ENCODE peak calls at places on chromosomes 1 and 21, in six cellular contexts. U is AG04450, A is HFF-Myc, B is T47D, X is GM03348, S is NCI-H187 treated with DMSO at 0.1 percent for 48 hours. Q is an unnamed sample.

GRCh38 chr1:174968750-174969244 is 30.9 kb upstream of the CACYBP start:
- DNase-seq in X (peak; percentile 48), A (no peak), U (no peak), B (peak; percentile 16), S (no peak), Q (peak; percentile 63)

GRCh38 chr21:44800971-44801467 is 601 bp downstream of the UBE2G2 start:
- DNase-seq in U (no peak), B (peak; percentile 71), X (peak; percentile 47), S (no peak), A (no peak), Q (peak; percentile 32)

GRCh38 chr1:212470059-212470458 is 37.3 kb downstream of the NENF start:
- DNase-seq in S (no peak), A (peak; percentile 62), X (peak; percentile 94), B (peak; percentile 73), U (peak; percentile 96), Q (peak; percentile 97)

GRCh38 chr1:112702420-112703261 is 4.3 kb downstream of the RHOC start:
- DNase-seq in A (no peak), B (no peak), X (no peak), S (no peak), U (no peak), Q (no peak)

GRCh38 chr1:62991152-62991551 is 207.2 kb downstream of the ATG4C start:
- DNase-seq in U (no peak), S (no peak), B (no peak), X (no peak), A (no peak), Q (no peak)

GRCh38 chr1:59502009-59502691 is 205.3 kb downstream of the FGGY start:
- DNase-seq in B (no peak), A (no peak), S (no peak), X (no peak), U (no peak), Q (peak; percentile 30)

GRCh38 chr21:32207096-32207716 is 71.6 kb downstream of the MIS18A start:
- DNase-seq in S (no peak), X (no peak), B (no peak), U (no peak), A (no peak), Q (no peak)

GRCh38 chr1:74620242-74620641 is 53.4 kb downstream of the ERICH3 start:
- DNase-seq in S (no peak), A (no peak), B (no peak), U (no peak), X (no peak), Q (no peak)

GRCh38 chr1:116345830-116346229 is 27.2 kb upstream of the ATP1A1 start:
- DNase-seq in X (no peak), S (peak; percentile 16), U (no peak), A (no peak), B (no peak), Q (no peak)

GRCh38 chr1:212261361-212261929 is 23.8 kb upstream of the PPP2R5A start:
- DNase-seq in U (no peak), S (no peak), B (no peak), A (no peak), X (no peak), Q (no peak)

GRCh38 chr1:200337831-200338230 is 72.0 kb downstream of the ZNF281 start:
- DNase-seq in A (no peak), U (no peak), X (no peak), B (no peak), S (no peak), Q (no peak)

GRCh38 chr1:214573386-214574358 is 22.3 kb upstream of the PTPN14 start:
- DNase-seq in B (peak; percentile 59), A (no peak), S (no peak), X (no peak), U (no peak), Q (peak; percentile 52)

GRCh38 chr1:10471411-10472219 is 714 bp downstream of the DFFA start:
- DNase-seq in X (no peak), A (no peak), B (no peak), S (no peak), U (no peak), Q (peak; percentile 45)

GRCh38 chr1:242017580-242018233 is 18.8 kb upstream of the MAP1LC3C start:
- DNase-seq in A (peak; percentile 27), U (no peak), B (peak; percentile 79), S (no peak), X (peak; percentile 87), Q (peak; percentile 54)

GRCh38 chr1:11180342-11180744 is 8.8 kb upstream of the ANGPTL7 start:
- DNase-seq in U (no peak), S (no peak), X (peak; percentile 68), B (no peak), A (peak; percentile 35), Q (peak; percentile 82)

GRCh38 chr1:47442844-47443529 is 5.1 kb downstream of the FOXD2 start:
- DNase-seq in U (no peak), B (no peak), X (no peak), A (no peak), S (no peak), Q (no peak)

GRCh38 chr1:11680270-11681070 is 478 bp downstream of the MAD2L2 start:
- DNase-seq in B (no peak), U (no peak), S (no peak), X (no peak), A (no peak), Q (peak; percentile 15)

GRCh38 chr1:151196292-151196800 is 2.0 kb upstream of the PIP5K1A start:
- DNase-seq in X (peak; percentile 76), A (peak; percentile 90), S (peak; percentile 93), U (peak; percentile 63), B (peak; percentile 96), Q (peak; percentile 91)

GRCh38 chr1:66048011-66048410 is 255.3 kb downstream of the PDE4B start:
- DNase-seq in S (no peak), X (peak; percentile 11), U (no peak), B (no peak), A (no peak), Q (peak; percentile 10)

GRCh38 chr1:117416546-117417117 is 49.4 kb downstream of the MAN1A2 start:
- DNase-seq in U (no peak), X (no peak), B (no peak), A (no peak), S (no peak), Q (no peak)

GRCh38 chr1:100511058-100511457 is 26.9 kb upstream of the GPR88 start:
- DNase-seq in B (no peak), X (no peak), S (no peak), U (no peak), A (no peak), Q (no peak)

GRCh38 chr1:42720868-42721267 is 19.2 kb downstream of the CLDN19 start:
- DNase-seq in U (no peak), S (no peak), X (no peak), B (no peak), A (no peak), Q (no peak)

GRCh38 chr1:113912594-113913311 is 7.6 kb downstream of the DCLRE1B start:
- DNase-seq in U (peak; percentile 69), S (no peak), X (peak; percentile 68), B (no peak), A (no peak), Q (peak; percentile 93)

GRCh38 chr1:9821710-9822109 is 2.1 kb downstream of the CLSTN1 start:
- DNase-seq in B (no peak), X (no peak), A (no peak), S (no peak), U (no peak), Q (no peak)

GRCh38 chr1:151994956-151995355 is 1.3 kb upstream of the S100A10 start:
- DNase-seq in B (peak; percentile 51), S (no peak), A (peak; percentile 95), X (peak; percentile 84), U (peak; percentile 81), Q (peak; percentile 99)

GRCh38 chr1:39733161-39733560 is 5.5 kb upstream of the PPIE start:
- DNase-seq in X (no peak), S (no peak), B (no peak), U (no peak), A (no peak), Q (no peak)

GRCh38 chr1:177012342-177012741 is 152.2 kb downstream of the ASTN1 start:
- DNase-seq in U (no peak), B (no peak), S (no peak), X (no peak), A (no peak), Q (no peak)

GRCh38 chr21:41431788-41432548 is 5.9 kb downstream of the MX1 start:
- DNase-seq in S (no peak), A (no peak), X (no peak), B (no peak), U (no peak), Q (no peak)

GRCh38 chr1:236687273-236687672 is 974 bp downstream of the ACTN2 start:
- DNase-seq in X (no peak), S (no peak), A (no peak), B (no peak), U (no peak), Q (no peak)

GRCh38 chr1:92515796-92516201 is 29.1 kb upstream of the GFI1 start:
- DNase-seq in S (no peak), U (no peak), B (no peak), X (no peak), A (no peak), Q (peak; percentile 15)

GRCh38 chr1:48947761-48948537 is 171.3 kb upstream of the BEND5 start:
- DNase-seq in X (peak; percentile 4), B (no peak), S (no peak), U (no peak), A (no peak), Q (peak; percentile 68)